ENCODE peak calls at places on chromosomes 13 and 19, in five cellular contexts. V is heart right ventricle, N is endodermal cell, G is psoas muscle, J is IMR-90. U is an unnamed sample.

GRCh38 chr13:30114586-30115256 is 192.6 kb downstream of the KATNAL1 start:
- DNase-seq in V (peak), N (peak), G (peak), J (peak), U (peak)

GRCh38 chr19:16911046-16911445 is 22.2 kb downstream of the F2RL3 start:
- DNase-seq in V (no peak), N (no peak), G (no peak), J (no peak), U (no peak)

GRCh38 chr13:42804244-42804868 is 23.0 kb downstream of the FAM216B start:
- DNase-seq in V (no peak), N (no peak), G (no peak), J (no peak), U (no peak)

GRCh38 chr13:82698941-82699340 is 1183.3 kb downstream of the SLITRK1 start:
- DNase-seq in V (no peak), N (no peak), G (no peak), J (no peak), U (no peak)

GRCh38 chr13:38167164-38167822 is 182.4 kb upstream of the UFM1 start:
- DNase-seq in V (no peak), N (no peak), G (no peak), J (no peak), U (no peak)

GRCh38 chr13:50892162-50892944 is 17.2 kb upstream of the RNASEH2B start:
- DNase-seq in V (no peak), N (no peak), G (no peak), J (no peak), U (no peak)

GRCh38 chr13:47901451-47901850 is 99.6 kb downstream of the SUCLA2 start:
- DNase-seq in V (no peak), N (peak), G (no peak), J (peak), U (peak)

GRCh38 chr13:48412100-48412556 is 785 bp downstream of the LPAR6 start:
- DNase-seq in V (no peak), N (no peak), G (no peak), J (peak), U (no peak)

GRCh38 chr13:98181106-98181815 is 4.2 kb upstream of the RNF113B start:
- DNase-seq in V (no peak), N (no peak), G (no peak), J (no peak), U (no peak)

GRCh38 chr13:22736084-22736767 is 444.6 kb upstream of the SGCG start:
- DNase-seq in V (no peak), N (peak), G (no peak), J (no peak), U (no peak)

GRCh38 chr19:16325671-16326400 is 1.2 kb downstream of the KLF2 start:
- DNase-seq in V (no peak), N (peak), G (peak), J (no peak), U (no peak)

GRCh38 chr19:49085868-49086232 is 599 bp downstream of the SNRNP70 start:
- DNase-seq in V (no peak), N (no peak), G (no peak), J (no peak), U (no peak)

GRCh38 chr13:29925457-29925856 is 75.0 kb upstream of the UBL3 start:
- DNase-seq in V (peak), N (no peak), G (peak), J (peak), U (peak)

GRCh38 chr13:36920612-36921185 is 661 bp upstream of the SMAD9 start:
- DNase-seq in V (no peak), N (no peak), G (no peak), J (no peak), U (no peak)

GRCh38 chr13:111474136-111475002 is 153.9 kb downstream of the TEX29 start:
- DNase-seq in V (no peak), N (peak), G (no peak), J (peak), U (peak)

GRCh38 chr13:99677388-99677951 is 176.2 kb downstream of the TM9SF2 start:
- DNase-seq in V (no peak), N (no peak), G (no peak), J (no peak), U (no peak)

GRCh38 chr19:35848486-35848885 is 3.8 kb downstream of the NPHS1 start:
- DNase-seq in V (no peak), N (no peak), G (no peak), J (no peak), U (no peak)

GRCh38 chr13:35833571-35834305 is 297.4 kb downstream of the DCLK1 start:
- DNase-seq in V (no peak), N (no peak), G (no peak), J (no peak), U (no peak)

GRCh38 chr13:52850396-52851152 is 2.1 kb upstream of the PCDH8 start:
- DNase-seq in V (peak), N (peak), G (peak), J (peak), U (no peak)

GRCh38 chr13:106488075-106488474 is 47.4 kb downstream of the EFNB2 start:
- DNase-seq in V (no peak), N (no peak), G (no peak), J (no peak), U (no peak)

GRCh38 chr13:30830638-30830965 is 75.5 kb upstream of the MEDAG start:
- DNase-seq in V (no peak), N (no peak), G (no peak), J (peak), U (no peak)

GRCh38 chr13:23500858-23501257 is 67.4 kb upstream of the SACS start:
- DNase-seq in V (no peak), N (no peak), G (no peak), J (peak), U (no peak)

GRCh38 chr13:52010890-52011689 is at the start of gene ATP7B:
- DNase-seq in V (peak), N (peak), G (no peak), J (no peak), U (no peak)

GRCh38 chr19:23596872-23597271 is 90.1 kb downstream of the ZNF675 start:
- DNase-seq in V (no peak), N (no peak), G (no peak), J (no peak), U (no peak)

GRCh38 chr13:27054760-27055159 is 116.9 kb downstream of the USP12 start:
- DNase-seq in V (no peak), N (no peak), G (no peak), J (no peak), U (no peak)

GRCh38 chr13:114024603-114025431 is 50.9 kb upstream of the C13orf46 start:
- DNase-seq in V (no peak), N (no peak), G (no peak), J (no peak), U (no peak)

GRCh38 chr13:19888799-19889198 is 25.4 kb upstream of the ZMYM5 start:
- DNase-seq in V (no peak), N (no peak), G (no peak), J (peak), U (no peak)

GRCh38 chr13:96346846-96347367 is 257.0 kb downstream of the HS6ST3 start:
- DNase-seq in V (no peak), N (no peak), G (no peak), J (no peak), U (no peak)

GRCh38 chr13:112688560-112689497 is 1.0 kb upstream of the ATP11A start:
- DNase-seq in V (no peak), N (peak), G (no peak), J (no peak), U (no peak)

GRCh38 chr19:51417107-51417806 is at the start of gene SIGLEC10:
- DNase-seq in V (peak), N (peak), G (peak), J (no peak), U (no peak)

GRCh38 chr13:21657538-21657937 is 13.3 kb upstream of the FGF9 start:
- DNase-seq in V (no peak), N (no peak), G (no peak), J (peak), U (no peak)

GRCh38 chr19:47229674-47230121 is 1.3 kb downstream of the BBC3 start:
- DNase-seq in V (no peak), N (peak), G (no peak), J (peak), U (no peak)

GRCh38 chr13:74771964-74772363 is 637.8 kb upstream of the KLF12 start:
- DNase-seq in V (no peak), N (no peak), G (no peak), J (peak), U (peak)

GRCh38 chr19:15631817-15632216 is 8.9 kb upstream of the CYP4F3 start:
- DNase-seq in V (no peak), N (peak), G (no peak), J (no peak), U (no peak)

GRCh38 chr13:113548778-113549621 is 35.6 kb upstream of the TFDP1 start:
- DNase-seq in V (no peak), N (peak), G (no peak), J (no peak), U (no peak)

GRCh38 chr13:72004975-72005374 is 138.0 kb upstream of the DACH1 start:
- DNase-seq in V (no peak), N (no peak), G (no peak), J (no peak), U (peak)

GRCh38 chr19:2048959-2049740 is 1.9 kb downstream of the MKNK2 start:
- DNase-seq in V (no peak), N (no peak), G (peak), J (no peak), U (no peak)

GRCh38 chr13:26179344-26179743 is 42.8 kb downstream of the RNF6 start:
- DNase-seq in V (no peak), N (no peak), G (no peak), J (no peak), U (no peak)

GRCh38 chr19:38941979-38942378 is 11.2 kb downstream of the MRPS12 start:
- DNase-seq in V (no peak), N (no peak), G (no peak), J (no peak), U (no peak)

GRCh38 chr13:102555914-102556553 is 40.8 kb upstream of the TPP2 start:
- DNase-seq in V (no peak), N (no peak), G (no peak), J (peak), U (peak)
- TF ChIP-seq CTCF in V (no peak), N (peak), G (peak), J (peak), U (peak)

GRCh38 chr19:778910-779653 is 18.2 kb upstream of the PTBP1 start:
- DNase-seq in V (no peak), N (peak), G (peak), J (peak), U (peak)

GRCh38 chr19:784541-784940 is 12.7 kb upstream of the PTBP1 start:
- DNase-seq in V (no peak), N (no peak), G (no peak), J (no peak), U (no peak)

GRCh38 chr19:782195-783043 is 14.8 kb upstream of the PTBP1 start:
- DNase-seq in V (no peak), N (peak), G (peak), J (peak), U (no peak)

GRCh38 chr19:781800-782194 is 15.5 kb upstream of the PTBP1 start:
- DNase-seq in V (no peak), N (no peak), G (peak), J (no peak), U (no peak)

DNA sequence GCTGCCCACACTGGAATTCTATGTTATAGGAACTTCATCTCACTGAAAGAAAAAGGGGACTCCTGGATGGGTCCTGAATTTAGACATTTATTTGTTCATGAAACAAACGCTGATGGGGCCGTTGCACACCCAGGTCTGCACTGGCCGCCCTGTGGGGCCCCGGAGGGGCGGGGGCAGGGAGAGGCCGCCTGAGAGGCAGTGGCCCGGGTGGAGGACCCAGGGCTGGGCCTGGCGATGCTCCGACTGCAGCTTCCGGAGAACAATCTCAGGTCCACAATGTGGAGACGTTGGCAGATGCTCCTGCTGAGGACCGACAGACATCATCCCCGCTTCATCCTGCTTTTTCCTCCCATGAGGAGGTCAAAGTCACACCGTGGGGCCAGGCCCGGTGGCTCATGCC is 16.3 kb upstream of the PTBP1 start:
- DNase-seq in V (no peak), N (no peak), G (peak), J (no peak), U (no peak)
- H3K4me3 ChIP-seq in V (no peak), N (no peak), G (no peak), J (no peak), U (no peak)

DNA sequence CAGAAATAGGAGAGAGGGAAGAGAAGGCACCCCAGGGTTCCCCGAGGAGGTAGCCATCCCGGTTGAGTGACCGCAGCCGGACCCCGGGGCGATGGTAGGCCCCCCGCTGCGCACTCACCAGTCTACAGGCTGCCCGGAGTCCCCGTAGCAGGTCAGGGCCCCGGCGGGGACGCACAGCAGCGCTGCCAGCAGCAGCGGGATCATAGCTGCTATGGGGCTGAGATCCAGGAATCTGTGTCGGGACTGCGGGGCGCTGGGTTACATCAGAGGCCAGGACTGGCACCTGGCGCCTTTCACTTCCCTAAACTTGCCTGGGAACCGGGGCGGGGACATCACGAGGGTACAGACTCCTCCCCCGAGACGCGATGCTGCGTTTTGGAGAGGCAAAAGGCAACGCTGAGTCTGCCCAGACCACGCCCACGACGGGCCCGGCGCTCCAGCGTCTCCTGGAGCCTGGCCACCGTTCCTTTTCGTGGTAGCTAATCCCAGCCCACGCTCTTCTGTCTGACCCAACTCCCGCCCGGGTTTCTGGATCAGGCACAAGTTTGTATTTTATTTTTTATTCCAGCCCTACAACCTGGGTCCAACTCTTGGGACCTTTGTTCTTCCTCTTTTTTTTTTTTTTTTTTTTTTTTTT is at the start of gene DNASE2:
- DNase-seq in V (peak), N (peak), G (peak), J (peak), U (peak)
- TF ChIP-seq CTCF in V (no peak), N (no peak), G (no peak), J (no peak), U (no peak)

DNA sequence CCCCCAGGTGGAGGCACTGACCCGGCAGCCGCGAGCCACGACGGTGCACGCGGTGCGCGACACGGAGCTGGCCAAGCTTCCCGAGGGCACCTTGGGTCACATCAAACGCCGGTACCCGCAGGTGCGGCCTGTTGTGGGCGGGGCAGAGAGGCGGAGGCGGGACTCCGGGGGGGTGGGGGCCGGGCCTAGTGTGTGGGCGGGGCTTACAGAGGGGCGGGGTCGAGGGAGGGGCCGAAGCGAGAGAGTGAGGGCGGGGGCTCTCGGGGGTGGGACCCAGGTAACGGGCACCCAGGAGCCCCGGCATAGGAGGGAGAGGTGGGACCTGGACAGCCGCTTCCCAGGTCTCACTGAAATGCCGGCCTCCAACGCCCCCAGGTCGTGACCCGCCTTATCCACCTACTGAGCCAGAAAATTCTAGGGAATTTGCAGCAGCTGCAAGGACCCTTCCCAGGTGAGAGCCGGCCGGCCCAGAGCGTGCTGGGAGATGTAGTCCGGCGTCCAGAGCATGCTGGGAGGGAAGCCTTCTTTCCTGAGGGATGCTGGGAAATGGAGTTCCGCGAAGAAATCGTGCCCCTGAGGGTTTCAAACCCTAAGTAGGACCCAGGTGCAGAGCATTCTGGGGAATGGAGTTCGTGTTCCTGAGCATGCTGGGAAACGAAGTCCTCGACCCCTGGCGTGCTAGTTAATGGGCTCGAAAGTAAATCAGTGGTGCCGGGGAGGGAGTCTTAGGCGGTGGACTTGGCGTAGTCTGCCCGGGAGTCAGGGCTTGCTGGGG is 15.7 kb downstream of the PNPLA6 start:
- DNase-seq in V (peak), N (peak), G (peak), J (peak), U (peak)
- H3K4me3 ChIP-seq in V (peak), N (no peak), G (peak), J (no peak), U (peak)

DNA sequence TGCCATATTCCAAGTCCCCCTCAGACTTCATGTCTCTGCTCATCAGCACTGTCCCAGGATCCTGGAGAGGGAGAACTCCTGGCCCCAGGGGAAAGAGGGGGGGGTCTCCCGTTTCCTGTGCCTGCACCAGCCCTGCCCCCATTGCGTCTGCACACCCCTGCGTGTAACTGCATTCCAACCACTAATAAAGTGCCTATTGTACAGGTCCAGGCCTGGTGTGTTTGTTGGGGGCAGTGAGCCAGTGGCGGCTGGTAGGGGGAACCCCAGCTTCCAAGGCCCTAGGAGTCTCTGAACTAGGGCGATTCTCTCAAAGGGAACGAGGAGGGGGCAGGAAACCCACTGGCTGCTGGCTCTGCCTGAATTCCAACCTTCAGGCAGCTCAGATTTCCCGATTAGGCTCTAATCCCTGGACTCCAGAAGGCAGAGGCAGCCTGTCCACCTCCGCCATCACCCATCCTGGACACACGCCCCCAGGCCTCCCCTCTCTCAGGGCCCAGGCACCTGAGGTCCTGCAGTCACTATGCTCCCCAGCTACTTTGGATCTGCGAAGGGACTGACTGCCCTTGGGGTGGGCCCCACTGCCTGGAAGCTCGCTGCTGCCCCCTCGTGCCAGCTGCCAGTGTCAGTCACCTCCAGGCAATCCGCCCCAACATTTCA is 9.7 kb upstream of the ILF3 start:
- DNase-seq in V (peak), N (peak), G (peak), J (peak), U (peak)
- TF ChIP-seq CTCF in V (peak), N (peak), G (peak), J (peak), U (peak)

DNA sequence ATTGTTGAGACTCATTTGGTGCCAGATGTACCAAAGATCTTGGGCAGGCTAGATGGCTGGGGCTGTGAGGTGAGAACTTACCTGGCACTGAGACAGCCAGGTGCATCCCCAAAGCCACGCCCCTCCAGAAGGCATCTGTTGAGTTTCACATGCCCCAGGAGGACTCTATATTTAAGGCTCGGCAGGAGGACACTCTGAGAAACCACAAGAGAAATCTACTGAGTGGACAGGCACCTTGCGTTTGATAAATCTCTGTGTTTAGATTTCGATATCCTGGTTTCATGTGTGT is 197.9 kb upstream of the ZNF536 start:
- DNase-seq in V (no peak), N (no peak), G (no peak), J (no peak), U (no peak)
- H3K4me3 ChIP-seq in V (no peak), N (no peak), G (no peak), J (no peak), U (no peak)

U was measured in astrocyte of the cerebellum.